ENCODE peak calls at places on chromosomes 13 and 19, in four cellular contexts. D is GM12878, W is K562, R is HepG2. P is an unnamed sample.

GRCh38 chr13:76903544-76904162 is 17.4 kb upstream of the KCTD12 start:
- DNase-seq in D (peak; percentile 25), W (peak; percentile 64), R (peak; percentile 49), P (peak; percentile 30)

GRCh38 chr13:67416047-67416925 is 186.2 kb upstream of the PCDH9 start:
- DNase-seq in D (no peak), W (peak; percentile 4), R (peak; percentile 4), P (peak; percentile 4)

GRCh38 chr13:52600666-52601065 is 41.6 kb upstream of the HNRNPA1L2 start:
- DNase-seq in D (no peak), W (no peak), R (no peak), P (no peak)

GRCh38 chr19:52453324-52454094 is at the start of gene ZNF578:
- DNase-seq in D (no peak), W (peak; percentile 51), R (no peak), P (no peak)

GRCh38 chr13:94556016-94556415 is 39.9 kb downstream of the TGDS start:
- DNase-seq in D (no peak), W (no peak), R (no peak), P (no peak)

GRCh38 chr13:19601749-19602725 is 31.4 kb upstream of the MPHOSPH8 start:
- DNase-seq in D (no peak), W (peak; percentile 63), R (peak; percentile 58), P (peak; percentile 53)

GRCh38 chr13:42445354-42445753 is 128.6 kb upstream of the TNFSF11 start:
- DNase-seq in D (no peak), W (no peak), R (no peak), P (no peak)

GRCh38 chr19:48656840-48657474 is 11.0 kb upstream of the CA11 start:
- DNase-seq in D (no peak), W (no peak), R (no peak), P (no peak)

GRCh38 chr19:38073806-38074685 is 150.0 kb downstream of the DPF1 start:
- DNase-seq in D (no peak), W (no peak), R (peak; percentile 67), P (no peak)

GRCh38 chr13:98187862-98188261 is 10.8 kb upstream of the RNF113B start:
- DNase-seq in D (no peak), W (no peak), R (no peak), P (no peak)

GRCh38 chr13:35927554-35927953 is 203.6 kb downstream of the DCLK1 start:
- DNase-seq in D (no peak), W (no peak), R (no peak), P (peak; percentile 50)

GRCh38 chr13:21738636-21739035 is 67.8 kb downstream of the FGF9 start:
- DNase-seq in D (no peak), W (no peak), R (no peak), P (no peak)

GRCh38 chr13:21733475-21734311 is 62.8 kb downstream of the FGF9 start:
- DNase-seq in D (no peak), W (no peak), R (no peak), P (no peak)

GRCh38 chr13:21736926-21737325 is 66.1 kb downstream of the FGF9 start:
- DNase-seq in D (no peak), W (no peak), R (no peak), P (no peak)

GRCh38 chr13:21734961-21735360 is 64.1 kb downstream of the FGF9 start:
- DNase-seq in D (no peak), W (no peak), R (no peak), P (no peak)

DNA sequence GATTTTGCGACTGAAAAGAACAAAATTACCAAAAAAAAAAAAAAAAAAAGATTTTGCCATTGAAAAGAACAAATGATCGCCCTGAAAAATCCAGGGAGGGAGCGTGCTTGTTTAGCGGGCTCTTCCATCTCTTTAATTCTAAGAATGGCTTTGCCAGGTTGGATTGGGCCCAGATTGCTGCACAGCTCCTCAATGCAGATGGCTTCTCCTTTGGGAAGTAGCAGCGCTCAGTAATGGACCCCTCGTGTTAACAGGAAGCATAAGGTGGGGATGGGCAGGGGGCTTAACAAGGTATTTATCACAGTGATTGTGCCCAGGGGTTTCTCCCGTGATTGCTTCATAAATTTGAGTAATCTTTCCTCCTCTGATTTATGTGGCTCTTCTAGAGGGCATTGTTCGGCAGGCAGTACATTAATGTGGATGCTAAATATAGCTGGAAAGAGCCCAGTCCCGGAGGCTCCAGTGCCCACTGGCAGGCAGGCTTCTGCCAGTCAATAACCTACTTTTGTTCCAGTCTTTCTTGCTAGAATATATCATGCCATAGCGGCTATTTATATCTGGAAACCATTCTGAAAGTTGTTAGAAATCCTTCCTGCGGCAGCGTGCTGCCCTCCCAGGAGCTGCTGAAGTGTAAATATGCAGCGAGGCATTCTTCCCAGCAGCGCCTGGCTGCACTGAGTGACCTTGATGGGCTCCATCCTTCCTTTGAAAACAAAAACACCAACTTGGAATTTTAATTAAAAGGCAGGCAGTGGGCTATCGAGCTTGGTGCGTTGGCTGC is 64.9 kb downstream of the FGF9 start:
- DNase-seq in D (no peak), W (no peak), R (no peak), P (no peak)
- TF ChIP-seq ESRRA in D (no peak), W (no peak), R (no peak), P (no peak)

GRCh38 chr19:45558399-45558878 is 26.2 kb downstream of the OPA3 start:
- DNase-seq in D (no peak), W (peak; percentile 76), R (peak; percentile 73), P (peak; percentile 83)
- TF ChIP-seq CHD2 in D (no peak), W (no peak), R (no peak), P (no peak)

DNA sequence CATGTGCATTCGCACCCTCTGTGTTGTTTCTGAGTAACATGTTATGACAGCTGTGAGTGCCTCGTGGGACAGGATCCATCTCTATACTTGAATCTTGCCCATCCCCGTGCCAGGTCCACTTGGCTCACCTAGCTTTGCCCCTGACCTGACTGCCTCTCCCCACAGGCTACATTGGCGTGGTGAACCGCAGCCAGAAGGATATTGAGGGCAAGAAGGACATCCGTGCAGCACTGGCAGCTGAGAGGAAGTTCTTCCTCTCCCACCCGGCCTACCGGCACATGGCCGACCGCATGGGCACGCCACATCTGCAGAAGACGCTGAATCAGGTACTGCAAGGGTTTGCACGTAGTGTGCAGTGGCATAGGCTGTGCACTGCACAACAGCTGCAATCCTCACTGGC is 53.2 kb downstream of the TMED1 start:
- DNase-seq in D (no peak), W (no peak), R (no peak), P (no peak)
- TF ChIP-seq ESRRA in D (no peak), W (no peak), R (no peak), P (no peak)

GRCh38 chr13:64819081-64819480 is 2411.1 kb downstream of the PCDH9 start:
- DNase-seq in D (no peak), W (no peak), R (no peak), P (no peak)
- TF ChIP-seq CHD2 in D (no peak), W (no peak), R (no peak), P (no peak)

DNA sequence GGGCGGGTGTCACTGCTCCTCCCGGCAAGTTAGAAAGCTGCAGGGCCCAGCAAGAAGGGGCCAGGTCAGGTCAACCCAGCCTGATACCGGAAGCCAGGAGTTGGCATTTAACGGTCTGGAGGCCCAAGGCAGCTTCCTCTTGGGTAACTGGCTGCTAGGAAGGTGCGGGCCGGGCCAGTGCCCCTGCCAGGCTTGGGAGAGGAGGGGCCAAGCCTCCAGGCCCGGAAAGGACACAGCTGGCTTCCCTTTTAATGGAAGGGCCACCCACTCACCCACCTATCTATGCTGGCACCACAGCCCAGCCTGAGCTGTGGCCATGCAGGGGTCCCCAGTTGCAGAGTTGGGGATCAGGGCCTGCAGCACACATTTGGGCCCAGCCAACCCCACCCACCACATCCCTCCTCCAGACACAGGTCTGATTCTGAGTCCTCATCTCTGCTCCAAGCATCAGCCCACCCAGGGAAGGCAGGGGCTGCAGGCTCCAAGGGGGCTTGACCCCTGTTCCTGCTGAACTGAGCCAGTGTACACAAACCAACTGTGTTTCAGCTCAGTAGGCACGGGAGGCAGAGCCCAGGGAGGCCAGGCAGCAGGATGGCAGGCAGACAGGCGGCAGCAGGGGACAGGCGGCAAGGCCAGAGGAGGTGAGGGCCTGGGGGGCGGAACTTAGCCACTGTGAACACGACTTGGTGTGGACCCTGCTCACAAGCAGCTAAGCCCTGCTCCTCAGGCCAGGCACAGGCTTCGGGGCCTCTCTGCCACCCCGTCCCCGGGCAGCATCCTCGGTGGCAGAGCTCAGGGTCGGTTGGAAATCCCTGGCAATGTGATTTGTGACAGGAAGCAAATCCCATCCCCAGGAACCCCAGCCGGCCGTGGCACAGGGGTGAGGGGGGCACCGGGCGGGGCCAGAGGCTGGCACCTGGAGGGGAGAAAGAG is 40.8 kb downstream of the ZSWIM4 start:
- DNase-seq in D (no peak), W (no peak), R (no peak), P (no peak)
- TF ChIP-seq ESRRA in D (no peak), W (no peak), R (no peak), P (no peak)

GRCh38 chr19:56126983-56127780 is 6.1 kb upstream of the ZNF787 start:
- DNase-seq in D (no peak), W (peak; percentile 72), R (peak; percentile 36), P (peak; percentile 31)
- TF ChIP-seq CHD2 in D (no peak), W (no peak), R (no peak), P (no peak)

P was measured in A549.